ENCODE peak calls at places on chromosomes 13 and 19, in five cellular contexts. R is A172, H is AG10803, N is fibroblast of the aortic adventitia, Q is AG04450. X is an unnamed sample.
A peak's percentile ranks its signal among the peaks of the same experiment; 100 is the strongest.

GRCh38 chr19:2811221-2811722 is 8.4 kb upstream of the ZNF554 start:
- DNase-seq in H (no peak), N (no peak), Q (no peak), R (no peak), X (no peak)

GRCh38 chr13:97627566-97627965 is 193.6 kb downstream of the RAP2A start:
- DNase-seq in H (peak; percentile 84), N (peak; percentile 87), R (peak; percentile 93), Q (peak; percentile 79), X (no peak)

GRCh38 chr13:77637583-77637982 is 59.9 kb upstream of the SLAIN1 start:
- DNase-seq in R (no peak), Q (no peak), N (no peak), H (no peak), X (no peak)

GRCh38 chr19:8986296-8986695 is 23.9 kb downstream of the MUC16 start:
- DNase-seq in N (no peak), Q (no peak), R (no peak), H (no peak), X (no peak)

GRCh38 chr13:59710995-59711701 is 452.6 kb downstream of the DIAPH3 start:
- DNase-seq in R (no peak), N (peak; percentile 5), H (peak; percentile 16), Q (no peak), X (no peak)

GRCh38 chr13:30846311-30846710 is 59.8 kb upstream of the MEDAG start:
- DNase-seq in H (peak; percentile 88), R (peak; percentile 33), N (peak; percentile 75), Q (no peak), X (no peak)

GRCh38 chr13:97307882-97308624 is 85.9 kb downstream of the MBNL2 start:
- DNase-seq in H (peak; percentile 82), Q (no peak), R (peak; percentile 95), N (peak; percentile 77), X (no peak)

GRCh38 chr13:24233351-24233901 is 72.9 kb downstream of the SPATA13 start:
- DNase-seq in N (peak; percentile 56), H (peak; percentile 41), Q (peak; percentile 16), R (no peak), X (no peak)

GRCh38 chr19:10521461-10522216 is 4.4 kb upstream of the S1PR5 start:
- DNase-seq in Q (no peak), H (no peak), R (no peak), N (no peak), X (no peak)

GRCh38 chr19:1401138-1401888 is at the start of gene GAMT:
- DNase-seq in R (no peak), Q (no peak), N (no peak), H (peak; percentile 32), X (no peak)

GRCh38 chr13:41541142-41541938 is 84.0 kb downstream of the RGCC start:
- DNase-seq in R (no peak), H (no peak), N (no peak), Q (no peak), X (no peak)

GRCh38 chr19:50325310-50326100 is 3.7 kb downstream of the KCNC3 start:
- DNase-seq in Q (no peak), R (peak; percentile 50), N (peak; percentile 3), H (peak; percentile 16), X (peak; percentile 92)